ENCODE peak calls at places on chromosomes 7 and 10, in seven cellular contexts. E, M, R, N, O, X and Y are unnamed samples.

GRCh38 chr10:30736685-30737232 is 107.2 kb upstream of the LYZL2 start:
- DNase-seq in X (no peak), N (no peak), R (no peak), E (no peak), O (peak), M (no peak), Y (peak)

GRCh38 chr10:81838950-81839349 is 36.0 kb upstream of the NRG3 start:
- DNase-seq in R (peak), E (no peak), X (no peak), M (no peak), N (no peak), O (peak), Y (no peak)

GRCh38 chr7:36726806-36727503 is 2.7 kb upstream of the AOAH start:
- DNase-seq in X (no peak), M (no peak), O (no peak), E (no peak), N (no peak), R (no peak), Y (no peak)

GRCh38 chr7:78326870-78327269 is 528.3 kb downstream of the PHTF2 start:
- DNase-seq in O (peak), E (no peak), R (no peak), N (no peak), X (no peak), M (peak), Y (no peak)

GRCh38 chr7:16189026-16189715 is 232.2 kb downstream of the CRPPA start:
- DNase-seq in R (no peak), N (no peak), M (no peak), X (no peak), E (no peak), O (peak), Y (peak)

GRCh38 chr7:105839271-105839670 is 37.1 kb downstream of the ATXN7L1 start:
- DNase-seq in E (no peak), R (no peak), O (no peak), X (no peak), N (no peak), M (no peak), Y (no peak)

GRCh38 chr7:17532861-17533404 is 234.5 kb downstream of the AHR start:
- DNase-seq in X (no peak), O (peak), M (no peak), R (no peak), N (no peak), E (no peak), Y (no peak)

GRCh38 chr7:73851410-73852338 is 9.3 kb upstream of the TMEM270 start:
- DNase-seq in M (no peak), O (peak), N (no peak), R (no peak), X (no peak), E (no peak), Y (peak)

GRCh38 chr10:70404906-70405824 is 1.2 kb downstream of the EIF4EBP2 start:
- DNase-seq in X (peak), N (peak), E (no peak), O (peak), M (peak), R (peak), Y (peak)

GRCh38 chr7:121499526-121500123 is 103.5 kb upstream of the FAM3C start:
- DNase-seq in O (no peak), N (no peak), M (no peak), R (no peak), E (no peak), X (no peak), Y (no peak)

GRCh38 chr7:33487998-33488682 is 358.8 kb downstream of the BBS9 start:
- DNase-seq in O (no peak), R (no peak), N (no peak), E (no peak), M (no peak), X (no peak), Y (no peak)

GRCh38 chr7:128356546-128357365 is 4.7 kb downstream of the PRRT4 start:
- DNase-seq in O (no peak), X (no peak), E (no peak), R (peak), N (no peak), M (no peak), Y (no peak)

GRCh38 chr10:123381271-123381670 is 227.1 kb downstream of the BUB3 start:
- DNase-seq in O (peak), N (peak), R (no peak), X (no peak), E (no peak), M (no peak), Y (no peak)

DNA sequence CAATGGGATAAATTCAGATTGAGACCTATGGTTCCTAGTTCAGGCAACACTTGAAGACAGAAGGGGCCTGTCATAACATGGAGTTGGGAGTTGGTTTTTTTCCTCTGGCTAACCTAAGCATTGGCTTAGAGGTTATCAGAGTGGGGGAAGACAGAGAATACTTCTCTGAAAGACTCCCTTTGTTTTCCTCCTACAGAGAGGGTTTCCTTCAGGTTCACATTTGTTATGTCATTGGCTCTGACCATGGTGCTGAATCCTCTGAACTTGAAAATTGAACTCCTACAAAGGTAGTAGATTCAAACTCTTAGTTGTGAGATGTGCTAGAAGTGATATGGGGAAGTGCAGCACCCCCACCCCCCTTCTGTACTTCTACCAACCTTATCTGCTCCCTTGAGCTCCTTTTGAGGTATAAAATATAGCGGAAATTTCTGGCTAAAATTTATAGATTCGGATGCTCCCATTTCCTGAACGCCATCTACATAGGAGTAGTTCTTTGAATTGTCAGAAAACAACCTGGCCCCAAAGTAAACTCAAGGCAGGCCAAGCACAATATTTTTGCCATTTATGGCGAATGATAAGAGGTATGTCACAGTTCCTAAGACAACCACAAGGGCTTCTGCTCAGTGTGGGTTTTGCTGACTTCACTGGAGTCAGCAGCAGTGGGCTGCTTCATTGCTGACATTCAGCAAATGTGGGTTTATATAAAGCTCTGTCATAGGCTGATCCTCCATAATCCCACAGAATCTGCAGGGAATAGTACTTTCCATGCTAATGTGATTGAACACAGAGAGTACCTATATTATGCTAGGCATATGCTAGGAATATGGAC is 131.6 kb upstream of the KLF14 start:
- DNase-seq in E (no peak), N (no peak), R (no peak), O (peak), X (no peak), M (no peak), Y (no peak)
- TF ChIP-seq CTCF in E (no peak), N (no peak), R (peak), O (peak), X (no peak), M (no peak), Y (no peak)

GRCh38 chr7:114294036-114294435 is 120.6 kb upstream of the FOXP2 start:
- DNase-seq in M (no peak), O (no peak), E (no peak), R (no peak), N (no peak), X (no peak), Y (no peak)

GRCh38 chr7:114295522-114295921 is 119.1 kb upstream of the FOXP2 start:
- DNase-seq in O (no peak), N (no peak), M (no peak), R (no peak), X (no peak), E (no peak), Y (no peak)

GRCh38 chr7:114297121-114297520 is 117.5 kb upstream of the FOXP2 start:
- DNase-seq in R (no peak), N (no peak), X (no peak), E (no peak), O (no peak), M (no peak), Y (no peak)

GRCh38 chr7:114293289-114294012 is 121.2 kb upstream of the FOXP2 start:
- DNase-seq in M (no peak), X (no peak), N (no peak), R (no peak), O (peak), E (no peak), Y (no peak)

GRCh38 chr7:114298011-114298410 is 116.6 kb upstream of the FOXP2 start:
- DNase-seq in X (no peak), M (no peak), N (no peak), E (no peak), R (no peak), O (no peak), Y (no peak)
- H3K4me3 ChIP-seq in X (no peak), M (no peak), N (no peak), E (no peak), R (no peak), O (no peak), Y (no peak)

GRCh38 chr10:130792096-130792845 is 519.2 kb downstream of the TCERG1L start:
- DNase-seq in R (no peak), O (no peak), M (no peak), N (no peak), E (no peak), X (no peak), Y (no peak)
- TF ChIP-seq CTCF in R (no peak), O (no peak), M (no peak), N (no peak), E (no peak), X (no peak), Y (no peak)

GRCh38 chr10:12332572-12333381 is 16.6 kb upstream of the CAMK1D start:
- DNase-seq in R (no peak), N (no peak), M (peak), E (no peak), X (no peak), O (peak), Y (no peak)
- H3K4me3 ChIP-seq in R (peak), N (no peak), M (no peak), E (no peak), X (no peak), O (no peak), Y (no peak)

GRCh38 chr10:9602930-9603459 is 1414.7 kb upstream of the CELF2 start:
- DNase-seq in O (no peak), X (no peak), E (no peak), R (no peak), N (no peak), M (no peak), Y (no peak)

GRCh38 chr10:9603972-9604371 is 1413.7 kb upstream of the CELF2 start:
- DNase-seq in X (no peak), N (no peak), R (no peak), M (no peak), E (no peak), O (no peak), Y (no peak)

GRCh38 chr10:9613338-9613737 is 1404.3 kb upstream of the CELF2 start:
- DNase-seq in N (no peak), O (peak), E (no peak), X (no peak), R (no peak), M (no peak), Y (no peak)

GRCh38 chr10:9605231-9605630 is 1412.4 kb upstream of the CELF2 start:
- DNase-seq in R (no peak), O (no peak), X (no peak), E (no peak), M (no peak), N (no peak), Y (no peak)

DNA sequence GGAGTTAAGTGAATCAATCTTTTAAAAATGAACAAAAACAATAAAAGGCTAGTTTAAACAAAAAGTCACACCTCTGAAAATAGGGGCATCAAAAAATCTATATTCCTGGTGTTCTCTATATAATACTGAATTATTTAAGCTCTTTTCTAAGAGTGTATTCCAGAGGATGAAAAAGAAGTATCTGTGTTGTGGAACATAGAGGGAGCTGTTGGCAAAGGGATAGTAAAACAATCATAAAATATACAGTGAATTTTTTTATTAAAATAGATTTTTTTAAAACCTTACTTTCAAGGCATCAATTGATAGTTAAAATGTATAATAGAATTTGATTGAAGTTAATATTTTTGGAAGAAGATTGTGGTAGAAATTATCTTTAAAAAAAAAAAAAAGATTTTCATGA is 1409.1 kb upstream of the CELF2 start:
- DNase-seq in R (no peak), N (no peak), X (no peak), O (peak), E (no peak), M (no peak), Y (no peak)
- TF ChIP-seq CTCF in R (peak), N (peak), X (peak), O (peak), E (no peak), M (peak), Y (peak)

DNA sequence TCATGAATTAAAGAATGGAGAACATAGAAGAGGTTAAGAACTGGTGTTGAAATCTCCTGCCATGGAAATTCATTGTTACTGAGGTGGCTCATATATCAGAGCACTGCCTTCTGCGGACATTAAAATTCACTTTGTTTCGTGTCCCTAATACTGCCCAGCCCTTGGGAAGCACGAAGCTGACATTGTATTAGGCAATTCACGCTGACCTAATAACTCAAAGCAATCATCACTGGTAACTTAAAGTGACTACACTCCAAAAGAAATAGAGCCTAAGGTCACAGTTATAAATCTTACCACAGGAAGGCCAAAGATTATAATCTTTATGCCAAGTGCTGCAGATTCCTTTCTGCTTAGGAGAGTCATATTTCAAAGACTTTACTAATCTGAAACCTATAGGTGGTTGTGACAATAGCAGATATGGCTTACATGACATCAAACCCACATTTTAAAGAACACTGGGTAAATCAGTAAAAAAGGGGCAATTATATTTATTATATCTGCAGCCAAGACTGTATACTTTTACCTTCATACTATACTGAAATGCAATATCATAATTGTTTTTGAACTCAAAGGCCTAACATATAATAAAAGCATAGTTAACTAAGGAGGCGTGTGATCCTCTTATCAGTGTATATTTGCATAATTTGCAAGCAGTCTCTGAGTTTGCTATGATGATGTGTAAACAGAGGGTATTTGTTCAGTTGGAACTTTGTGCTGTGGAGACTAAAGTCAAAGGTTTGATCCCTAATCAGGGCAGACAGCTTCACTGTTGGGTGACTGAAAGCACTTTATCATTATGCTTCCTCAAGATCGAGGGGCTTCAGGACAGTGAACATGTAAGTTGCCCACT is 51.9 kb upstream of the CAPZA2 start:
- DNase-seq in O (no peak), X (no peak), E (no peak), N (no peak), R (no peak), M (no peak), Y (peak)
- H3K4me3 ChIP-seq in O (no peak), X (no peak), E (no peak), N (no peak), R (no peak), M (no peak), Y (no peak)